ENCODE peak calls at places on chromosomes 13 and 19, in four cellular contexts. H is tibial nerve, R is cardiac fibroblast, Y is NCI-H2081 treated with DMSO at 0.1 percent for 48 hours. O is an unnamed sample.

GRCh38 chr19:46529622-46530451 is 34.2 kb upstream of the PNMA8B start:
- DNase-seq in H (peak; percentile 30), R (peak; percentile 78), Y (no peak), O (peak; percentile 73)

GRCh38 chr19:17616961-17617806 is 61.7 kb downstream of the COLGALT1 start:
- DNase-seq in H (no peak), R (peak; percentile 53), Y (no peak), O (no peak)

GRCh38 chr13:43877788-43878187 is 1.8 kb downstream of the CCDC122 start:
- DNase-seq in H (no peak), R (no peak), Y (no peak), O (no peak)

GRCh38 chr19:17797397-17798201 is 2.7 kb downstream of the B3GNT3 start:
- DNase-seq in H (no peak), R (peak; percentile 31), Y (no peak), O (no peak)

GRCh38 chr19:38162094-38162493 is 61.9 kb downstream of the DPF1 start:
- DNase-seq in H (no peak), R (no peak), Y (no peak), O (no peak)

GRCh38 chr19:5600797-5601196 is 21.8 kb downstream of the SAFB2 start:
- DNase-seq in H (no peak), R (no peak), Y (no peak), O (peak; percentile 78)

GRCh38 chr13:73608157-73608516 is 526.1 kb downstream of the KLF12 start:
- DNase-seq in H (no peak), R (no peak), Y (peak; percentile 63), O (no peak)

GRCh38 chr19:48484931-48485612 is 15.9 kb downstream of the CYTH2 start:
- DNase-seq in H (no peak), R (no peak), Y (no peak), O (no peak)

GRCh38 chr13:110913322-110913721 is 1.5 kb downstream of the ANKRD10 start:
- DNase-seq in H (no peak), R (peak; percentile 17), Y (no peak), O (peak; percentile 45)